ENCODE peak calls at places on chromosomes 16 and 17, in nine cellular contexts. J is activated CD4-positive, CD25-positive, alpha-beta regulatory T cell treated with anti-CD3 and anti-CD28 coated beads, Interleukin-2, amount 50 U/mL, for 16 hours; Y is GM18507; Q is endothelial cell; U is NCI-H2171; L is activated naive CD4-positive, alpha-beta T cell treated with anti-CD3 and anti-CD28 coated beads for 36 hours; A is transverse colon; Z is iris pigment epithelial cell; D is AML-193. N is an unnamed sample.

GRCh38 chr16:46736695-46737094 is 11.4 kb downstream of the MYLK3 start:
- DNase-seq in Q (no peak), A (no peak), U (no peak), J (no peak), Z (peak; percentile 30), L (no peak), Y (no peak), D (no peak), N (peak; percentile 64)

GRCh38 chr16:85171809-85172464 is 59.7 kb upstream of the CIBAR2 start:
- DNase-seq in Q (no peak), Z (peak; percentile 33), L (no peak), J (no peak), U (no peak), Y (no peak), D (no peak), A (no peak), N (no peak)

GRCh38 chr17:17719966-17720543 is 38.8 kb downstream of the RAI1 start:
- DNase-seq in Y (no peak), D (no peak), Z (no peak), U (no peak), A (no peak), Q (no peak), J (no peak), L (no peak), N (no peak)

GRCh38 chr17:18033442-18034099 is 5.4 kb downstream of the ATPAF2 start:
- DNase-seq in U (peak; percentile 82), D (peak; percentile 76), Z (peak; percentile 86), Q (peak; percentile 43), A (peak; percentile 50), L (peak; percentile 74), J (peak; percentile 40), Y (no peak), N (peak; percentile 91)

GRCh38 chr17:36008998-36009665 is 7.8 kb upstream of the CCL15 start:
- DNase-seq in U (no peak), Y (no peak), D (no peak), Q (no peak), A (no peak), L (peak; percentile 8), Z (peak; percentile 6), J (no peak), N (peak; percentile 9)

GRCh38 chr17:12180644-12181261 is 160.1 kb downstream of the MAP2K4 start:
- DNase-seq in Z (peak; percentile 65), J (no peak), U (peak; percentile 2), D (peak; percentile 0), L (peak; percentile 42), Q (peak; percentile 37), A (peak; percentile 11), Y (no peak), N (peak; percentile 51)

GRCh38 chr16:82999711-83000110 is 372.9 kb downstream of the CDH13 start:
- DNase-seq in J (no peak), U (no peak), Q (no peak), A (no peak), Z (no peak), Y (no peak), D (no peak), L (no peak), N (no peak)

GRCh38 chr16:71337631-71338030 is 20.9 kb upstream of the CALB2 start:
- DNase-seq in U (no peak), J (no peak), Y (no peak), L (no peak), Z (no peak), A (no peak), D (no peak), Q (no peak), N (no peak)

GRCh38 chr17:60863892-60864673 is 186.4 kb downstream of the BCAS3 start:
- DNase-seq in A (no peak), Z (peak; percentile 36), J (no peak), D (peak; percentile 85), U (no peak), L (peak; percentile 18), Q (no peak), Y (no peak), N (peak; percentile 2)

GRCh38 chr17:19284005-19284959 is 47.1 kb downstream of the EPN2 start:
- DNase-seq in A (no peak), J (no peak), L (no peak), Z (no peak), D (no peak), Y (peak; percentile 43), U (no peak), Q (no peak), N (no peak)

GRCh38 chr16:58502217-58502921 is 2.4 kb downstream of the NDRG4 start:
- DNase-seq in D (no peak), Y (no peak), Q (no peak), Z (no peak), J (no peak), U (no peak), A (no peak), L (no peak), N (no peak)

GRCh38 chr16:86740817-86741799 is 162.8 kb downstream of the FOXL1 start:
- DNase-seq in A (no peak), Z (peak; percentile 84), L (peak; percentile 10), J (no peak), U (no peak), D (no peak), Q (peak; percentile 62), Y (no peak), N (peak; percentile 86)

GRCh38 chr16:85916141-85916890 is 17.4 kb downstream of the IRF8 start:
- DNase-seq in L (no peak), A (peak; percentile 88), U (no peak), D (peak; percentile 24), J (no peak), Y (no peak), Z (peak; percentile 52), Q (no peak), N (no peak)

GRCh38 chr17:79931517-79932309 is 92.5 kb upstream of the CBX4 start:
- DNase-seq in L (peak; percentile 52), U (no peak), J (no peak), D (no peak), A (peak; percentile 70), Y (no peak), Z (peak; percentile 43), Q (no peak), N (no peak)

GRCh38 chr16:3645504-3646347 is 8.8 kb upstream of the DNASE1 start:
- DNase-seq in L (no peak), A (no peak), Q (no peak), Z (peak; percentile 74), D (no peak), Y (no peak), J (no peak), U (no peak), N (peak; percentile 78)

GRCh38 chr16:30470632-30471007 is 1.9 kb upstream of the ITGAL start:
- DNase-seq in A (no peak), Y (no peak), L (no peak), Q (no peak), U (no peak), J (no peak), Z (no peak), D (no peak), N (no peak)

GRCh38 chr17:29107933-29108805 is 65.2 kb downstream of the PIPOX start:
- DNase-seq in A (no peak), D (no peak), L (no peak), Z (no peak), J (no peak), Y (no peak), U (no peak), Q (no peak), N (peak; percentile 44)

GRCh38 chr17:43483674-43484551 is at the start of gene DHX8:
- DNase-seq in Z (peak; percentile 99), U (peak; percentile 96), L (peak; percentile 99), Q (peak; percentile 99), D (peak; percentile 100), A (peak; percentile 98), Y (peak; percentile 90), J (peak; percentile 98), N (peak; percentile 100)

GRCh38 chr17:9904277-9905077 is 594 bp downstream of the RCVRN start:
- DNase-seq in Y (no peak), Q (no peak), Z (no peak), L (no peak), D (no peak), A (no peak), J (no peak), U (no peak), N (no peak)

GRCh38 chr17:78558181-78558850 is 18.9 kb downstream of the DNAH17 start:
- DNase-seq in U (no peak), Z (peak; percentile 5), Y (no peak), J (no peak), D (no peak), L (peak; percentile 33), Q (peak; percentile 13), A (no peak), N (peak; percentile 56)

GRCh38 chr16:11677451-11677951 is 9.2 kb downstream of the SNN start:
- DNase-seq in Y (no peak), A (no peak), D (no peak), U (no peak), Q (no peak), Z (no peak), J (no peak), L (no peak), N (no peak)

GRCh38 chr16:13550254-13550653 is 369.7 kb upstream of the ERCC4 start:
- DNase-seq in A (no peak), Q (no peak), D (no peak), J (no peak), U (no peak), Z (no peak), Y (no peak), L (no peak), N (no peak)

GRCh38 chr16:17018715-17019014 is 452.1 kb downstream of the XYLT1 start:
- DNase-seq in Y (no peak), L (no peak), Z (no peak), D (no peak), U (no peak), J (no peak), A (no peak), Q (no peak), N (no peak)

GRCh38 chr17:64331946-64332493 is 58.6 kb downstream of the PECAM1 start:
- DNase-seq in Q (no peak), A (no peak), L (no peak), D (peak; percentile 70), Y (no peak), J (no peak), Z (no peak), U (no peak), N (peak; percentile 10)

GRCh38 chr16:72282338-72282737 is 110.4 kb upstream of the PMFBP1 start:
- DNase-seq in Y (no peak), L (no peak), J (no peak), A (no peak), D (no peak), Z (no peak), Q (no peak), U (no peak), N (no peak)

GRCh38 chr17:29549169-29549935 is 17.5 kb downstream of the ABHD15 start:
- DNase-seq in J (no peak), Y (no peak), L (no peak), A (no peak), D (no peak), Z (peak; percentile 51), Q (no peak), U (no peak), N (no peak)

GRCh38 chr17:38628441-38628840 is 22.7 kb upstream of the SRCIN1 start:
- DNase-seq in L (no peak), A (no peak), U (peak; percentile 25), Y (no peak), J (no peak), Q (no peak), D (no peak), Z (peak; percentile 14), N (peak; percentile 79)

GRCh38 chr17:2703181-2703580 is 8.4 kb downstream of the CLUH start:
- DNase-seq in Q (no peak), J (no peak), L (no peak), Z (no peak), A (no peak), Y (no peak), U (no peak), D (no peak), N (no peak)

GRCh38 chr16:20321671-20322070 is 5.6 kb downstream of the GP2 start:
- DNase-seq in L (no peak), J (no peak), A (no peak), Y (no peak), Q (no peak), Z (no peak), U (no peak), D (no peak), N (no peak)

GRCh38 chr17:79042421-79043190 is 18.6 kb downstream of the C1QTNF1 start:
- DNase-seq in Q (peak; percentile 72), A (peak; percentile 86), Y (no peak), D (peak; percentile 56), Z (peak; percentile 44), L (peak; percentile 81), U (no peak), J (peak; percentile 29), N (peak; percentile 72)

N was measured in mesendoderm.